ENCODE peak calls at places on chromosomes 6 and 20, in five cellular contexts. N is upper lobe of right lung, F is AG09309, O is tibial artery, I is lower leg skin. X is an unnamed sample.

GRCh38 chr6:170005680-170006470 is 254.5 kb downstream of the ERMARD start:
- DNase-seq in N (no peak), F (no peak), O (no peak), I (no peak), X (no peak)

GRCh38 chr6:75089921-75090320 is 115.9 kb downstream of the COL12A1 start:
- DNase-seq in N (no peak), F (no peak), O (no peak), I (no peak), X (no peak)

GRCh38 chr6:100116409-100117194 is 122.6 kb upstream of the MCHR2 start:
- DNase-seq in N (no peak), F (peak; percentile 62), O (no peak), I (peak; percentile 36), X (peak; percentile 57)

GRCh38 chr20:36093025-36093803 is 61.3 kb upstream of the EPB41L1 start:
- DNase-seq in N (peak; percentile 90), F (no peak), O (peak; percentile 71), I (no peak), X (no peak)

GRCh38 chr6:69937402-69938131 is 71.2 kb downstream of the COL19A1 start:
- DNase-seq in N (no peak), F (no peak), O (no peak), I (no peak), X (no peak)

GRCh38 chr20:38111366-38112232 is 53.5 kb downstream of the TGM2 start:
- DNase-seq in N (no peak), F (no peak), O (no peak), I (no peak), X (no peak)

GRCh38 chr6:108862479-108863191 is 14.4 kb downstream of the ARMC2 start:
- DNase-seq in N (peak; percentile 76), F (no peak), O (peak; percentile 50), I (no peak), X (no peak)

GRCh38 chr6:161458199-161458598 is 184.3 kb upstream of the AGPAT4 start:
- DNase-seq in N (no peak), F (no peak), O (no peak), I (no peak), X (no peak)

GRCh38 chr6:11992086-11992485 is 20.0 kb upstream of the HIVEP1 start:
- DNase-seq in N (no peak), F (no peak), O (no peak), I (no peak), X (no peak)

GRCh38 chr6:36323062-36323461 is 13.6 kb downstream of the BNIP5 start:
- DNase-seq in N (no peak), F (no peak), O (no peak), I (no peak), X (no peak)

GRCh38 chr20:36268501-36269342 is 32.4 kb downstream of the AAR2 start:
- DNase-seq in N (no peak), F (no peak), O (no peak), I (no peak), X (no peak)

GRCh38 chr6:35415065-35415880 is 36.9 kb upstream of the FANCE start:
- DNase-seq in N (peak; percentile 77), F (peak; percentile 72), O (peak; percentile 64), I (peak; percentile 41), X (no peak)

GRCh38 chr6:63887011-63887751 is 251.6 kb downstream of the PHF3 start:
- DNase-seq in N (no peak), F (no peak), O (no peak), I (no peak), X (no peak)

GRCh38 chr6:107033136-107033535 is 5.1 kb downstream of the MTRES1 start:
- DNase-seq in N (no peak), F (no peak), O (no peak), I (no peak), X (no peak)

GRCh38 chr6:169076240-169076639 is 177.4 kb downstream of the THBS2 start:
- DNase-seq in N (no peak), F (no peak), O (no peak), I (no peak), X (no peak)

GRCh38 chr6:76788154-76788553 is 675.1 kb downstream of the HTR1B start:
- DNase-seq in N (no peak), F (no peak), O (no peak), I (no peak), X (no peak)

GRCh38 chr6:106732541-106732940 is 103.2 kb downstream of the QRSL1 start:
- DNase-seq in N (no peak), F (no peak), O (no peak), I (no peak), X (no peak)

GRCh38 chr6:129073651-129074419 is 190.9 kb downstream of the LAMA2 start:
- DNase-seq in N (no peak), F (no peak), O (no peak), I (no peak), X (no peak)

GRCh38 chr6:150119256-150119655 is 23.6 kb upstream of the PPP1R14C start:
- DNase-seq in N (no peak), F (no peak), O (no peak), I (no peak), X (no peak)

GRCh38 chr20:10716855-10717254 is 43.1 kb upstream of the JAG1 start:
- DNase-seq in N (no peak), F (no peak), O (no peak), I (no peak), X (no peak)

GRCh38 chr6:107154131-107154906 is 39.0 kb upstream of the BEND3 start:
- DNase-seq in N (peak; percentile 73), F (no peak), O (no peak), I (no peak), X (no peak)

GRCh38 chr6:86619428-86619827 is 317.9 kb upstream of the HTR1E start:
- DNase-seq in N (no peak), F (no peak), O (no peak), I (no peak), X (no peak)

DNA sequence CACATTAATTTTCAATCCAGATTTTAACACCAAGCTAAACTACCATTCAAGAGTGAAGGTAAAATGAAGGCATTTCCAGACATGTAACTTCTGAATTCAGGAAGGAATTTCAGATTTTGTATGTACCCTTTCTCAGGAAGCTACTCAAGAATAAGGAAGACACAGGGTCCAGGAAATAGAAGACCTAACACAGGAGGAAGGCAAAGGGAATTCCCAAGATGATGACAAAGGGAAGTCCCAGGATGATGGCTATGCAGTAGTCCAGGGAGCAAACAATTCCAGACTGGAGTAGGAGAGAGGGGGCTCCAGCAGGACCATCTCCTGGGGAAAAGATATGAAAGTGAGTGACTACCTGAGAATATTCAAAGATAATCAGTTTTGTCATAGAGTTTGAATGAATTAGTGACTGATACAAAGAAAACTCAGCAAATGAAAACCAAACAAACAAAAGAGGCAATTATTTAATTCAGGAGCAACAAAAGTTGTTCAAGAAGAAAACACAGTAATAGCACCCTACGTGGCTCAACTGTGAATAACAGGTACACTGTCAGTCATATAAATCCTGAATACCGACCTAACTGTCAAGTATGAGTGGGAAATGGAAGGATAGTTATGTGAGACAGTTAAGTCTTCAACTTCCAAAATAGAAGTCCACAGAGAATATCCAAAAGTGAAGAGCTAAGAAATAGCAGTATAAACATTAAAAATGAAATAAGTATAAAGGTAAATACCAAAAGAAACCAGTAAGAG is 4.0 kb downstream of the RNF24 start:
- DNase-seq in N (no peak), F (no peak), O (no peak), I (no peak), X (no peak)
- TF ChIP-seq CTCF in N (no peak), F (no peak), O (no peak), I (no peak), X (no peak)

DNA sequence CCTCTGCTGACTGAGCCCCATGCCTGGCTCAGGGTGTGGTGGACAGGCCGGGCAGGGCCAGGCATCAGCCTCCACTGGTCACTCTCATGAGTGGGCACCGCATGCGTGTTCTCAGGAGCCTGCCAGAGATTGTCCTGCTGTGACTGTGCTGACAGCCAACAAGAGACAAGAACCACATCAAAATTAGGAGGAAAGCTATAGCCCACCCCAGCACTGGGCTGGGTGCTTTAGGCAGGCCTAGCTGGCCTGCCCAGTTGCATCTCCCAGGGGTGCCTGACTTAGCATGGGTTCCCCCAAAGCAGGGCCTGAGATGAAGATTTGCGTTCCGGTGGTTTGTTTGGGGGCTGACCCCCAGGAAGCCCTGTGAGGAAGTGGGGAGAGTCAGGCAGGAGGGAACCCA is 53.9 kb downstream of the LINC00237 start:
- DNase-seq in N (no peak), F (no peak), O (no peak), I (no peak), X (no peak)
- H3K4me3 ChIP-seq in N (no peak overlapping the region), F (no peak overlapping the region), O (no peak overlapping the region), I (no peak overlapping the region), X (no peak overlapping the region)

GRCh38 chr6:5115168-5115567 is 30.0 kb downstream of the PPP1R3G start:
- DNase-seq in N (no peak), F (no peak), O (no peak), I (no peak), X (no peak)
- TF ChIP-seq CTCF in N (peak; percentile 22), F (peak; percentile 64), O (no peak), I (no peak), X (peak; percentile 32)

DNA sequence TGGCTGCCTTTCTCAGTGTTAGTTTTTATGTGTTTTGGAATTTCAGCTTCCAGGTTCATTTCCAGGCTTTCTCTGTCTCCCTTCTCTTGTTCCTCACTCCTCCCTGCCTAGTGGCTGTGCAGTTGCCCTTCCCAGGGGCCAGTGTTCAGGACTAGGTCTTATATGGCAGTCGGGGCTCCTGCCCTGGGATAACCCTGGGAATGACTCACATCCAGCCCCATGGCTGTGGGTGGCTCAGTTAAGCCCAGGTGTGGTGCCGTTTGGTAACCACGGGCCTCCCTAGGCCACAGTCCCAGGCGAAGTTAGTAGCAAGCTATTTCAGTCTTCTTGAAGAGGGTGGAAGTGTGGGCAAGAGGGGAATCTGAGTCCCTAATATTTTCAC is 57.4 kb upstream of the DDR1 start:
- DNase-seq in N (no peak), F (no peak), O (no peak), I (no peak), X (no peak)
- H3K4me3 ChIP-seq in N (no peak overlapping the region), F (no peak overlapping the region), O (no peak overlapping the region), I (no peak overlapping the region), X (no peak overlapping the region)

DNA sequence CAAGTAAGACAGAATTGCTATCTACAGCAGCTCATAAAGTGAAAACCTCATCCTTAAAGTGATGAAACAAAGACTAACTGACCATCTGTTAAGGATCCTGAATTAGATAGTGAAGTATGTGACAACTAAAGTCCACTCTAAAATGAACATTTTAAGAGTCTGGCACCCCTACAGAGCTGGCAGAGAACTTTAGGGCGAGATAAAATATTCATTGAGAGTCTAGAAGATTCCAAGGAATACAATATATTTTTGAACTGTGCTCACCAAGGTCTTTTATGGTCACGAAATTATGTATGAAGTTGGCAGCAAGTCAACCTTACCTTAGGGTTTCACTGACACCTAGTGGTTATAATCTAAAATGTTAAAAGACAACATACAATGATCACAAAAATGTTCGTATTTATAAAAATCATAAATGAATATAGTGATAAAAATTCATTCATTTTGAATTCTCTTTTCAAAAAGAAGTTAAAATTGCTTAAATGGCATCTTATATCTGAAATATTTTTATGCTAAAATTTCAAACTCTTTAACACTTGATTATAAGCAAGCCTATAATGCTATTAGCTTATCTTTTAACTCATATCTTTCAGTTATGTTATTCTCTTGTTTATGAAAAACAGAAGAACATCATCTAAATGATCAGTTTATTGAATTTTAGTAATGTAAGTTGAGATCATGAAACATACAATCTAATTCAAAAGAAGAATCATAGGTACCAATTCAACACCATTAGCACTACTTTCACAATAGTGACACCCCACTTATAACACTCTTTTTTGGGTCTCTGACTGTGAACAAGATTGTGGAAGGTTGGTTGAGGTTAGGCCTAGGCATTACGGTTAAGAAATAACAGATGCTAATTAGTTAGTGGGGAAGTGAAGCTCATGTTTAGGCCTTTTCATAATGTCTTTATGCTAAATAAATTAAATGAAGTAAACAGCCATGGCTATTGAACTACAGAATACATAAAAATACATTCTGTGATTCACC is 27.5 kb downstream of the RSPH3 start:
- DNase-seq in N (no peak), F (peak; percentile 24), O (no peak), I (no peak), X (peak; percentile 4)
- TF ChIP-seq CTCF in N (peak; percentile 62), F (peak; percentile 29), O (peak; percentile 66), I (no peak), X (peak; percentile 38)

X was measured in BJ.